ENCODE peak calls at places on chromosomes 11 and 22, in six cellular contexts. One of them, this sample, is unnamed.

GRCh38 chr11:2515401-2516275 is 70.8 kb downstream of the KCNQ1 start:
- DNase-seq in neural progenitor cell: no peak
- DNase-seq in GM23248: no peak
- DNase-seq in fibroblast of lung: no peak
- DNase-seq in hepatocyte: no peak
- DNase-seq in PC-3: no peak
- DNase-seq in this sample: no peak

GRCh38 chr11:19938866-19939265 is 221.4 kb downstream of the DBX1 start:
- DNase-seq in PC-3: peak
- DNase-seq in neural progenitor cell: no peak
- DNase-seq in GM23248: no peak
- DNase-seq in hepatocyte: no peak
- DNase-seq in fibroblast of lung: no peak
- DNase-seq in this sample: peak

GRCh38 chr11:5547982-5548381 is 358 bp downstream of the OR52H1 start:
- DNase-seq in PC-3: no peak
- DNase-seq in hepatocyte: no peak
- DNase-seq in GM23248: no peak
- DNase-seq in neural progenitor cell: no peak
- DNase-seq in fibroblast of lung: no peak
- DNase-seq in this sample: no peak

GRCh38 chr11:64000026-64000739 is 13.9 kb downstream of the OTUB1 start:
- DNase-seq in neural progenitor cell: peak
- DNase-seq in PC-3: peak
- DNase-seq in fibroblast of lung: peak
- DNase-seq in GM23248: peak
- DNase-seq in hepatocyte: peak
- DNase-seq in this sample: peak

GRCh38 chr11:66080055-66080817 is 10.2 kb downstream of the PACS1 start:
- DNase-seq in GM23248: peak
- DNase-seq in hepatocyte: peak
- DNase-seq in PC-3: peak
- DNase-seq in fibroblast of lung: peak
- DNase-seq in neural progenitor cell: no peak
- DNase-seq in this sample: peak

GRCh38 chr22:24727218-24727851 is 47.2 kb downstream of the PIWIL3 start:
- DNase-seq in GM23248: peak
- DNase-seq in neural progenitor cell: no peak
- DNase-seq in hepatocyte: peak
- DNase-seq in fibroblast of lung: peak
- DNase-seq in PC-3: peak
- DNase-seq in this sample: peak

GRCh38 chr11:44600739-44601416 is 35.4 kb downstream of the CD82 start:
- DNase-seq in GM23248: no peak
- DNase-seq in PC-3: no peak
- DNase-seq in neural progenitor cell: no peak
- DNase-seq in hepatocyte: no peak
- DNase-seq in fibroblast of lung: peak
- DNase-seq in this sample: no peak

GRCh38 chr11:19511413-19512183 is 201.0 kb upstream of the NAV2 start:
- DNase-seq in neural progenitor cell: no peak
- DNase-seq in hepatocyte: no peak
- DNase-seq in PC-3: no peak
- DNase-seq in fibroblast of lung: peak
- DNase-seq in GM23248: no peak
- DNase-seq in this sample: no peak

GRCh38 chr11:118290923-118291322 is 13.6 kb upstream of the CD3E start:
- DNase-seq in neural progenitor cell: peak
- DNase-seq in fibroblast of lung: no peak
- DNase-seq in hepatocyte: peak
- DNase-seq in GM23248: peak
- DNase-seq in PC-3: peak
- DNase-seq in this sample: peak

GRCh38 chr11:6225896-6226295 is 8.5 kb downstream of the FHIP1B start:
- DNase-seq in PC-3: no peak
- DNase-seq in neural progenitor cell: no peak
- DNase-seq in hepatocyte: no peak
- DNase-seq in fibroblast of lung: no peak
- DNase-seq in GM23248: no peak
- DNase-seq in this sample: no peak

GRCh38 chr22:27074016-27074415 is 416.6 kb downstream of the MIAT start:
- DNase-seq in GM23248: no peak
- DNase-seq in fibroblast of lung: no peak
- DNase-seq in hepatocyte: no peak
- DNase-seq in PC-3: no peak
- DNase-seq in neural progenitor cell: no peak
- DNase-seq in this sample: no peak

GRCh38 chr11:91800208-91800914 is 424.3 kb upstream of the FAT3 start:
- DNase-seq in GM23248: no peak
- DNase-seq in hepatocyte: no peak
- DNase-seq in fibroblast of lung: no peak
- DNase-seq in PC-3: no peak
- DNase-seq in neural progenitor cell: no peak
- DNase-seq in this sample: no peak

GRCh38 chr11:59815754-59816153 is 5.2 kb upstream of the MRPL16 start:
- DNase-seq in fibroblast of lung: no peak
- DNase-seq in PC-3: no peak
- DNase-seq in hepatocyte: no peak
- DNase-seq in GM23248: no peak
- DNase-seq in neural progenitor cell: peak
- DNase-seq in this sample: no peak

GRCh38 chr11:17748044-17748443 is 13.5 kb downstream of the KCNC1 start:
- DNase-seq in neural progenitor cell: no peak
- DNase-seq in GM23248: no peak
- DNase-seq in PC-3: no peak
- DNase-seq in hepatocyte: no peak
- DNase-seq in fibroblast of lung: no peak
- DNase-seq in this sample: no peak

GRCh38 chr11:70040452-70040851 is 37.7 kb upstream of the ANO1 start:
- DNase-seq in hepatocyte: no peak
- DNase-seq in neural progenitor cell: no peak
- DNase-seq in PC-3: no peak
- DNase-seq in fibroblast of lung: no peak
- DNase-seq in GM23248: no peak
- DNase-seq in this sample: no peak

GRCh38 chr11:116533186-116533825 is 239.5 kb downstream of the BUD13 start:
- DNase-seq in hepatocyte: no peak
- DNase-seq in GM23248: no peak
- DNase-seq in neural progenitor cell: peak
- DNase-seq in PC-3: no peak
- DNase-seq in fibroblast of lung: no peak
- DNase-seq in this sample: no peak

GRCh38 chr11:109729761-109730160 is 307.8 kb downstream of the C11orf87 start:
- DNase-seq in neural progenitor cell: no peak
- DNase-seq in PC-3: no peak
- DNase-seq in GM23248: no peak
- DNase-seq in hepatocyte: peak
- DNase-seq in fibroblast of lung: no peak
- DNase-seq in this sample: no peak

GRCh38 chr11:30583505-30584280 is 2.5 kb downstream of the MPPED2 start:
- DNase-seq in neural progenitor cell: peak
- DNase-seq in GM23248: peak
- DNase-seq in PC-3: no peak
- DNase-seq in fibroblast of lung: no peak
- DNase-seq in hepatocyte: peak
- DNase-seq in this sample: no peak

GRCh38 chr11:93895106-93895862 is 44.9 kb upstream of the VSTM5 start:
- DNase-seq in GM23248: peak
- DNase-seq in PC-3: peak
- DNase-seq in fibroblast of lung: peak
- DNase-seq in hepatocyte: peak
- DNase-seq in neural progenitor cell: peak
- DNase-seq in this sample: peak

GRCh38 chr22:20237480-20238440 is 30.4 kb downstream of the RTN4R start:
- DNase-seq in neural progenitor cell: no peak
- DNase-seq in fibroblast of lung: no peak
- DNase-seq in GM23248: no peak
- DNase-seq in PC-3: no peak
- DNase-seq in hepatocyte: no peak
- DNase-seq in this sample: peak

GRCh38 chr11:6654281-6655019 is 1.2 kb downstream of the DCHS1 start:
- DNase-seq in PC-3: no peak
- DNase-seq in hepatocyte: no peak
- DNase-seq in fibroblast of lung: no peak
- DNase-seq in GM23248: no peak
- DNase-seq in neural progenitor cell: no peak
- DNase-seq in this sample: no peak

GRCh38 chr11:33638608-33639007 is 62.0 kb downstream of the C11orf91 start:
- DNase-seq in hepatocyte: no peak
- DNase-seq in GM23248: no peak
- DNase-seq in fibroblast of lung: no peak
- DNase-seq in PC-3: no peak
- DNase-seq in neural progenitor cell: no peak
- DNase-seq in this sample: no peak

GRCh38 chr11:9280655-9281301 is 15.6 kb upstream of the DENND5A start:
- DNase-seq in hepatocyte: no peak
- DNase-seq in neural progenitor cell: no peak
- DNase-seq in PC-3: peak
- DNase-seq in fibroblast of lung: peak
- DNase-seq in GM23248: no peak
- DNase-seq in this sample: peak

GRCh38 chr22:49362393-49362792 is 465.3 kb downstream of the BRD1 start:
- DNase-seq in neural progenitor cell: no peak
- DNase-seq in fibroblast of lung: no peak
- DNase-seq in GM23248: no peak
- DNase-seq in PC-3: no peak
- DNase-seq in hepatocyte: peak
- DNase-seq in this sample: no peak

GRCh38 chr11:48020092-48020755 is 39.9 kb downstream of the PTPRJ start:
- DNase-seq in hepatocyte: no peak
- DNase-seq in fibroblast of lung: no peak
- DNase-seq in GM23248: no peak
- DNase-seq in PC-3: no peak
- DNase-seq in neural progenitor cell: no peak
- DNase-seq in this sample: no peak

GRCh38 chr11:75577198-75577597 is 15.1 kb downstream of the SERPINH1 start:
- DNase-seq in PC-3: peak
- DNase-seq in fibroblast of lung: no peak
- DNase-seq in GM23248: peak
- DNase-seq in neural progenitor cell: peak
- DNase-seq in hepatocyte: peak
- DNase-seq in this sample: no peak

GRCh38 chr11:74268451-74268850 is 43.0 kb downstream of the P4HA3 start:
- DNase-seq in hepatocyte: no peak
- DNase-seq in neural progenitor cell: no peak
- DNase-seq in fibroblast of lung: no peak
- DNase-seq in PC-3: peak
- DNase-seq in GM23248: no peak
- DNase-seq in this sample: peak

GRCh38 chr11:62546244-62546936 is at the start of gene AHNAK:
- DNase-seq in neural progenitor cell: peak
- DNase-seq in GM23248: peak
- DNase-seq in fibroblast of lung: peak
- DNase-seq in PC-3: peak
- DNase-seq in hepatocyte: peak
- DNase-seq in this sample: peak

GRCh38 chr11:128198206-128198605 is 389.2 kb downstream of the ETS1 start:
- DNase-seq in GM23248: no peak
- DNase-seq in neural progenitor cell: no peak
- DNase-seq in hepatocyte: no peak
- DNase-seq in PC-3: no peak
- DNase-seq in fibroblast of lung: peak
- DNase-seq in this sample: no peak

GRCh38 chr11:6568191-6568918 is 35.1 kb downstream of the RRP8 start:
- DNase-seq in GM23248: peak
- DNase-seq in hepatocyte: peak
- DNase-seq in neural progenitor cell: peak
- DNase-seq in fibroblast of lung: peak
- DNase-seq in PC-3: peak
- DNase-seq in this sample: peak

GRCh38 chr11:8527939-8528338 is 66.1 kb downstream of the STK33 start:
- DNase-seq in neural progenitor cell: no peak
- DNase-seq in PC-3: no peak
- DNase-seq in hepatocyte: no peak
- DNase-seq in GM23248: no peak
- DNase-seq in fibroblast of lung: no peak
- DNase-seq in this sample: no peak

GRCh38 chr22:41910050-41910598 is 4.8 kb downstream of the SHISA8 start:
- DNase-seq in GM23248: peak
- DNase-seq in fibroblast of lung: no peak
- DNase-seq in hepatocyte: no peak
- DNase-seq in neural progenitor cell: peak
- DNase-seq in PC-3: no peak
- DNase-seq in this sample: no peak
- TF ChIP-seq EZH2 in GM23248: no peak
- TF ChIP-seq EZH2 in fibroblast of lung: no peak
- TF ChIP-seq EZH2 in hepatocyte: peak
- TF ChIP-seq EZH2 in neural progenitor cell: peak
- TF ChIP-seq EZH2 in PC-3: no peak
- TF ChIP-seq EZH2 in this sample: no peak

GRCh38 chr11:46677991-46678740 is 22.3 kb downstream of the ARHGAP1 start:
- DNase-seq in PC-3: no peak
- DNase-seq in fibroblast of lung: no peak
- DNase-seq in neural progenitor cell: no peak
- DNase-seq in hepatocyte: no peak
- DNase-seq in GM23248: peak
- DNase-seq in this sample: no peak
- H3K4me2 ChIP-seq in PC-3: no peak
- H3K4me2 ChIP-seq in fibroblast of lung: no peak
- H3K4me2 ChIP-seq in neural progenitor cell: no peak
- H3K4me2 ChIP-seq in hepatocyte: no peak
- H3K4me2 ChIP-seq in GM23248: no peak
- H3K4me2 ChIP-seq in this sample: no peak

GRCh38 chr11:126410649-126411048 is 55.2 kb downstream of the ST3GAL4 start:
- DNase-seq in fibroblast of lung: no peak
- DNase-seq in hepatocyte: no peak
- DNase-seq in GM23248: peak
- DNase-seq in neural progenitor cell: no peak
- DNase-seq in PC-3: no peak
- DNase-seq in this sample: no peak
- H2AFZ ChIP-seq in fibroblast of lung: no peak
- H2AFZ ChIP-seq in hepatocyte: no peak
- H2AFZ ChIP-seq in GM23248: no peak
- H2AFZ ChIP-seq in neural progenitor cell: no peak
- H2AFZ ChIP-seq in PC-3: no peak
- H2AFZ ChIP-seq in this sample: no peak

DNA sequence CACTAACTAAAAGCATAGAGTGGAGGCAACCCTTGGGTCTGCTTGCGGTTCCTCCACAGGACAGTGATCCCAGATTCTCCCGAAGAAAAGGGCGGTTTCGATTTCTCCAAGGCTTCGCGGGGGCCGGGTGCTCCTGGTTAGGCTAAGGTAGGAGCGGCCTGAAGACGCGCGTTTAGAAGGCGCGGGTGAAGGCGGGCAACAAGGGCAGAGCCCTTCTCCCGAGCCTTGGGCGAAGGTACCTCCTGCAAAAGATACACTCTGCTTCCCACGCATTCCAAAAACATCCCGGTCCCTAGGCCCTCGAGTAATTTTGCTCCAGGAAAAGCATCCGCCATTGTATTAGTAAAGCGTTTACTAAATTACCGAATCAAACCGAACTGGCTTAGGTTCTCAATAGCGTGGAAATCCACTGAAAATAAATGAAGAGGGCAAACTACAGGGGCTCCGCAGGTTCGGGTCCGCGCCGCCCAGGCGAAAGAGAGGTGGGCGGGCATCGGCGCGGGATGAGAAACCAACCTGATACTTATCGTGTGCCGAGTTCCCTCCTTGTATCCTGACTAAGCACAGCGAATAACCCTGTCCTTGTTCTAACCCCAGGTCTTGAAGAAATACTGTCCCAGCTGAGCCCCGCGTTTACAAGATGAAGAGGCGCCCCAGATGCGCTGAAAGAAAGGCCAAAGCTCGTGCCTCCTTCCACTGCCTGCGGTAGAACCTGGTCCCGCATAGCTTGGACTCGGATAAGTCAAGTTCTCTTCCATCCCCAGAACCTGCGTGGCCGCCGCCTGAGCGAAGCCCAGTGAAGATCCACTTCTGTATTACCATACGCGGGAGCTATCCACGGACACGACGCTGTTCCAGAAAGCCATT is 1.9 kb downstream of the WT1 start:
- DNase-seq in hepatocyte: no peak
- DNase-seq in PC-3: no peak
- DNase-seq in GM23248: no peak
- DNase-seq in fibroblast of lung: no peak
- DNase-seq in neural progenitor cell: peak
- DNase-seq in this sample: no peak
- TF ChIP-seq EZH2 in hepatocyte: peak
- TF ChIP-seq EZH2 in PC-3: no peak
- TF ChIP-seq EZH2 in GM23248: peak
- TF ChIP-seq EZH2 in fibroblast of lung: peak
- TF ChIP-seq EZH2 in neural progenitor cell: peak
- TF ChIP-seq EZH2 in this sample: peak

This sample was measured in mammary epithelial cell.